ENCODE peak calls at places on chromosomes 12 and 14, in four cellular contexts. One of them, this sample, is unnamed. For H3K4me1, the result is how much of the 10 kb centered on the place peaks cover.

GRCh38 chr14:102088012-102088792 is 1.4 kb upstream of the HSP90AA1 start:
- DNase-seq in breast epithelium: no peak
- DNase-seq in ovary: peak
- DNase-seq in psoas muscle: peak
- DNase-seq in this sample: no peak

GRCh38 chr12:3662516-3662915 is 90.4 kb downstream of the CRACR2A start:
- DNase-seq in breast epithelium: no peak
- DNase-seq in psoas muscle: no peak
- DNase-seq in ovary: no peak
- DNase-seq in this sample: no peak

GRCh38 chr12:113880337-113880736 is 85.8 kb downstream of the RBM19 start:
- DNase-seq in psoas muscle: no peak
- DNase-seq in breast epithelium: no peak
- DNase-seq in ovary: no peak
- DNase-seq in this sample: no peak

GRCh38 chr12:95922231-95922630 is 20.2 kb downstream of the CCDC38 start:
- DNase-seq in ovary: no peak
- DNase-seq in psoas muscle: no peak
- DNase-seq in breast epithelium: no peak
- DNase-seq in this sample: peak

GRCh38 chr14:82872494-82872893 is 1338.8 kb upstream of the SEL1L start:
- DNase-seq in breast epithelium: no peak
- DNase-seq in psoas muscle: no peak
- DNase-seq in ovary: no peak
- DNase-seq in this sample: no peak

GRCh38 chr12:130873106-130873795 is 1.4 kb downstream of the RAN start:
- DNase-seq in psoas muscle: no peak
- DNase-seq in breast epithelium: no peak
- DNase-seq in ovary: no peak
- DNase-seq in this sample: no peak

GRCh38 chr12:100382327-100382726 is 25.5 kb downstream of the SLC17A8 start:
- DNase-seq in psoas muscle: no peak
- DNase-seq in ovary: no peak
- DNase-seq in breast epithelium: no peak
- DNase-seq in this sample: no peak

GRCh38 chr12:1932264-1932777 is 13.9 kb upstream of the CACNA2D4 start:
- DNase-seq in breast epithelium: peak
- DNase-seq in psoas muscle: no peak
- DNase-seq in ovary: no peak
- DNase-seq in this sample: no peak

GRCh38 chr14:51880810-51881580 is 20.6 kb downstream of the GNG2 start:
- DNase-seq in breast epithelium: no peak
- DNase-seq in ovary: peak
- DNase-seq in psoas muscle: no peak
- DNase-seq in this sample: peak

GRCh38 chr12:128288896-128289295 is 21.9 kb downstream of the TMEM132C start:
- DNase-seq in ovary: no peak
- DNase-seq in breast epithelium: no peak
- DNase-seq in psoas muscle: no peak
- DNase-seq in this sample: no peak

GRCh38 chr12:107329569-107330324 is 236.4 kb upstream of the CRY1 start:
- DNase-seq in ovary: no peak
- DNase-seq in breast epithelium: no peak
- DNase-seq in psoas muscle: no peak
- DNase-seq in this sample: no peak

GRCh38 chr12:107330901-107331431 is 237.6 kb upstream of the CRY1 start:
- DNase-seq in ovary: no peak
- DNase-seq in psoas muscle: no peak
- DNase-seq in breast epithelium: no peak
- DNase-seq in this sample: no peak

GRCh38 chr12:107331471-107331870 is 238.1 kb upstream of the CRY1 start:
- DNase-seq in ovary: no peak
- DNase-seq in breast epithelium: no peak
- DNase-seq in psoas muscle: no peak
- DNase-seq in this sample: no peak

GRCh38 chr12:107331912-107332311 is 238.6 kb upstream of the CRY1 start:
- DNase-seq in psoas muscle: no peak
- DNase-seq in breast epithelium: no peak
- DNase-seq in ovary: no peak
- DNase-seq in this sample: no peak

DNA sequence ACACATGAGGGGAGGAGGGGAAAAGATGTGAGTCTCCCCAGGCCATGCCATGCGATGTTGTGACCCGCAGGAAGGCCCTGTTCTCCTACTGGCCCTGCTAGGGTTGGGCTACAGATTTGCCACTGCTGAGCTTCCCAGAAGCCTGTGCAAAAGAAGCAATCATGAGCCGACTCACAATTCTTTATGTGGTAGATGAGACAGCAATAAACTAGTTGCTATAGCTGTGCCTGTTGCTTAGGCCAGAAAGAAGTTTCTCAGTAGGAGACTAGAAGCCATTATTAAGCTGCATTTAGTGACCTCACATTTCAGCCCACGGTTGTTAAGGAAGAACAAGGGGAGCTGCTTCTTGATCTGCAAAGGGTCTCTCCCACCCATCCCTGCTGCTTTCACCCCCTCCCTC is 239.4 kb upstream of the CRY1 start:
- DNase-seq in psoas muscle: no peak
- DNase-seq in ovary: no peak
- DNase-seq in breast epithelium: no peak
- DNase-seq in this sample: no peak
- H3K4me1 ChIP-seq in psoas muscle: under half
- H3K4me1 ChIP-seq in ovary: under half
- H3K4me1 ChIP-seq in breast epithelium: under half
- H3K4me1 ChIP-seq in this sample: under half

GRCh38 chr12:108839011-108839889 is 18.1 kb downstream of the SSH1 start:
- DNase-seq in breast epithelium: peak
- DNase-seq in psoas muscle: peak
- DNase-seq in ovary: peak
- DNase-seq in this sample: peak

GRCh38 chr12:108837239-108837638 is 20.1 kb downstream of the SSH1 start:
- DNase-seq in breast epithelium: no peak
- DNase-seq in psoas muscle: peak
- DNase-seq in ovary: no peak
- DNase-seq in this sample: no peak

GRCh38 chr12:108838194-108839010 is 19.0 kb downstream of the SSH1 start:
- DNase-seq in breast epithelium: peak
- DNase-seq in psoas muscle: peak
- DNase-seq in ovary: peak
- DNase-seq in this sample: peak

GRCh38 chr12:108835860-108836634 is 21.3 kb downstream of the SSH1 start:
- DNase-seq in ovary: no peak
- DNase-seq in breast epithelium: no peak
- DNase-seq in psoas muscle: no peak
- DNase-seq in this sample: no peak

DNA sequence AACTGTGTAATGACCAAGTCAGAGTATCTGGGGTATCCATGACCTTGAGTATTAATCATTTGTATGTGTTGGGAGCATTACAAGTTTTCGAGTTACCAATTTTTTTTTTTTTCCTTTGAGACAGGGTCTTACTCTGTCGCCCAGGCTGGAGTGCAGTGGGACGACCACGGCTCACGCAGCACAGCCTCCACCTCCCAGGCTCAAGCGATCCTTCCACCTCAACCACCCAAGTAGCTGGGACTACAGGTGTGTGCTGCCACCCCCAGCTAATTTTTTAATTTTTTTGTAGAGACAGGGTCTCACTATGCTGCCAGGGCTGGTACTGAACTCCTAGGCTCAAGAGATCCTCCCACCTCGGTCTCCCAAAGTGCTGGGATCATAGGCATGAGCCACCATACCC is 19.7 kb downstream of the SSH1 start:
- DNase-seq in ovary: no peak
- DNase-seq in psoas muscle: peak
- DNase-seq in breast epithelium: no peak
- DNase-seq in this sample: no peak
- H3K4me1 ChIP-seq in ovary: under half
- H3K4me1 ChIP-seq in psoas muscle: half or more
- H3K4me1 ChIP-seq in breast epithelium: under half
- H3K4me1 ChIP-seq in this sample: under half

GRCh38 chr12:46266382-46266791 is 2.5 kb downstream of the SLC38A1 start:
- DNase-seq in ovary: peak
- DNase-seq in breast epithelium: no peak
- DNase-seq in psoas muscle: no peak
- DNase-seq in this sample: peak
- H3K4me1 ChIP-seq in ovary: under half
- H3K4me1 ChIP-seq in breast epithelium: under half
- H3K4me1 ChIP-seq in psoas muscle: under half
- H3K4me1 ChIP-seq in this sample: half or more

GRCh38 chr12:77746108-77746507 is 84.6 kb upstream of the NAV3 start:
- DNase-seq in breast epithelium: no peak
- DNase-seq in ovary: peak
- DNase-seq in psoas muscle: no peak
- DNase-seq in this sample: no peak
- H3K4me1 ChIP-seq in breast epithelium: under half
- H3K4me1 ChIP-seq in ovary: under half
- H3K4me1 ChIP-seq in psoas muscle: under half
- H3K4me1 ChIP-seq in this sample: under half

GRCh38 chr14:68401855-68402254 is 391.0 kb downstream of the ZFP36L1 start:
- DNase-seq in ovary: no peak
- DNase-seq in breast epithelium: no peak
- DNase-seq in psoas muscle: no peak
- DNase-seq in this sample: no peak
- H3K4me1 ChIP-seq in ovary: under half
- H3K4me1 ChIP-seq in breast epithelium: under half
- H3K4me1 ChIP-seq in psoas muscle: under half
- H3K4me1 ChIP-seq in this sample: half or more

GRCh38 chr12:40469736-40470135 is 222.5 kb upstream of the CNTN1 start:
- DNase-seq in psoas muscle: no peak
- DNase-seq in breast epithelium: no peak
- DNase-seq in ovary: no peak
- DNase-seq in this sample: no peak

GRCh38 chr12:40474630-40475029 is 217.6 kb upstream of the CNTN1 start:
- DNase-seq in ovary: no peak
- DNase-seq in psoas muscle: no peak
- DNase-seq in breast epithelium: no peak
- DNase-seq in this sample: no peak

GRCh38 chr12:40473979-40474378 is 218.3 kb upstream of the CNTN1 start:
- DNase-seq in breast epithelium: no peak
- DNase-seq in psoas muscle: no peak
- DNase-seq in ovary: no peak
- DNase-seq in this sample: no peak
- H3K4me1 ChIP-seq in breast epithelium: under half
- H3K4me1 ChIP-seq in psoas muscle: under half
- H3K4me1 ChIP-seq in ovary: under half
- H3K4me1 ChIP-seq in this sample: under half

DNA sequence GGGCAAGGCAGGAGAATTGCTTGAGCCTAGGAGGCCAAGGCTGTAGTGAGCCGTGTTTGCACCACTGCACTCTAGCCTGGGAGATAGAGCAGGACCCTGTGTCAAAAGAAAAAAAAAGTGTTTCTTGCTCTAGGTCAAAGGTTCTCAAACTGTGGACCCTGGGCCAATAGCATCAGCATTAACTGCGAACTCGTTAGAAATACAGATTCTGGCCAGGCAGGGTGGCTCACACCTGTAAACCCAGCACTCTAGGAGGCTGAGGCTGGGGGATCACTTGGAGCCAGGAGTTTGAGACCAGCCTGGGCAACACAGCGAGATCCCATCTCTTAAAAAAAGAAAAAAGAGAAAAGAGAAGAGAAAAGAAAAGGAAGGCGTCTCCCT is 858 bp downstream of the RILPL2 start:
- DNase-seq in psoas muscle: no peak
- DNase-seq in ovary: no peak
- DNase-seq in breast epithelium: no peak
- DNase-seq in this sample: no peak
- H3K4me1 ChIP-seq in psoas muscle: under half
- H3K4me1 ChIP-seq in ovary: under half
- H3K4me1 ChIP-seq in breast epithelium: under half
- H3K4me1 ChIP-seq in this sample: under half

GRCh38 chr12:57142121-57142520 is 5.3 kb downstream of the LRP1-AS start:
- DNase-seq in breast epithelium: no peak
- DNase-seq in ovary: peak
- DNase-seq in psoas muscle: no peak
- DNase-seq in this sample: no peak
- H3K4me1 ChIP-seq in breast epithelium: under half
- H3K4me1 ChIP-seq in ovary: under half
- H3K4me1 ChIP-seq in psoas muscle: under half
- H3K4me1 ChIP-seq in this sample: under half